ENCODE peak calls at places on chromosomes 12 and 14, in seven cellular contexts. S, V, L, X, W, U and Z are unnamed samples.

GRCh38 chr12:104986022-104986941 is at the start of gene NOPCHAP1:
- DNase-seq in S (peak), V (peak), L (peak), X (peak), W (peak), U (peak), Z (peak)

GRCh38 chr14:65354715-65355114 is 57.8 kb upstream of the FUT8 start:
- DNase-seq in S (no peak), V (no peak), L (no peak), X (no peak), W (no peak), U (no peak), Z (peak)

GRCh38 chr12:26854028-26854387 is 21.0 kb upstream of the ITPR2 start:
- DNase-seq in S (no peak), V (no peak), L (no peak), X (no peak), W (no peak), U (no peak), Z (no peak)

GRCh38 chr14:32678088-32678487 is 260.6 kb upstream of the NPAS3 start:
- DNase-seq in S (no peak), V (no peak), L (no peak), X (no peak), W (no peak), U (no peak), Z (no peak)

GRCh38 chr14:34223302-34224150 is 238.5 kb downstream of the SPTSSA start:
- DNase-seq in S (no peak), V (no peak), L (no peak), X (no peak), W (no peak), U (no peak), Z (no peak)

GRCh38 chr14:28461379-28461778 is 305.2 kb upstream of the FOXG1 start:
- DNase-seq in S (no peak), V (no peak), L (no peak), X (no peak), W (peak), U (no peak), Z (no peak)

GRCh38 chr12:32005496-32006125 is 46.4 kb downstream of the RESF1 start:
- DNase-seq in S (no peak), V (no peak), L (no peak), X (no peak), W (peak), U (no peak), Z (peak)

GRCh38 chr14:68283378-68284123 is 464.0 kb downstream of the RAD51B start:
- DNase-seq in S (peak), V (no peak), L (no peak), X (no peak), W (peak), U (no peak), Z (no peak)

GRCh38 chr12:131091976-131092691 is 138.4 kb downstream of the ADGRD1 start:
- DNase-seq in S (no peak), V (no peak), L (peak), X (no peak), W (no peak), U (no peak), Z (peak)

GRCh38 chr14:29926228-29926627 is 1.4 kb downstream of the PRKD1 start:
- DNase-seq in S (no peak), V (no peak), L (no peak), X (peak), W (no peak), U (no peak), Z (peak)

GRCh38 chr12:118436002-118436724 is 59.8 kb downstream of the SUDS3 start:
- DNase-seq in S (no peak), V (no peak), L (peak), X (no peak), W (no peak), U (no peak), Z (peak)

GRCh38 chr12:49233842-49234526 is 30.9 kb upstream of the TUBA1C start:
- DNase-seq in S (no peak), V (peak), L (peak), X (peak), W (no peak), U (peak), Z (peak)

GRCh38 chr14:41873379-41874034 is 266.8 kb downstream of the LRFN5 start:
- DNase-seq in S (no peak), V (no peak), L (no peak), X (no peak), W (peak), U (no peak), Z (no peak)

GRCh38 chr14:80658733-80659132 is 282.8 kb downstream of the CEP128 start:
- DNase-seq in S (no peak), V (no peak), L (no peak), X (no peak), W (no peak), U (no peak), Z (no peak)

GRCh38 chr14:34220311-34220710 is 241.7 kb downstream of the SPTSSA start:
- DNase-seq in S (no peak), V (no peak), L (no peak), X (no peak), W (no peak), U (no peak), Z (no peak)

GRCh38 chr14:96249016-96249415 is 7.0 kb upstream of the BDKRB1 start:
- DNase-seq in S (no peak), V (no peak), L (no peak), X (no peak), W (peak), U (no peak), Z (no peak)

GRCh38 chr12:46292754-46293402 is 24.0 kb upstream of the SLC38A1 start:
- DNase-seq in S (no peak), V (no peak), L (no peak), X (no peak), W (peak), U (no peak), Z (no peak)

GRCh38 chr12:16329594-16329993 is 17.9 kb upstream of the MGST1 start:
- DNase-seq in S (no peak), V (no peak), L (no peak), X (no peak), W (no peak), U (no peak), Z (no peak)